ENCODE peak calls at places on chromosomes 2 and 18, in six cellular contexts. Z is AG04449, R is ovary, N is tibial artery, C is tibial nerve, L is heart right ventricle. Y is an unnamed sample.

GRCh38 chr2:218005486-218005885 is 2.7 kb upstream of the TNS1 start:
- DNase-seq in Z (no peak), R (no peak), N (no peak), C (no peak), L (no peak), Y (no peak)

GRCh38 chr2:33457588-33458247 is 18.7 kb upstream of the RASGRP3 start:
- DNase-seq in Z (no peak), R (no peak), N (peak; percentile 84), C (no peak), L (no peak), Y (no peak)

GRCh38 chr2:30232801-30233130 is 1.4 kb downstream of the LBH start:
- DNase-seq in Z (no peak), R (no peak), N (no peak), C (no peak), L (no peak), Y (no peak)

GRCh38 chr2:132668189-132668833 is 1.7 kb downstream of the LYPD1 start:
- DNase-seq in Z (no peak), R (peak; percentile 13), N (no peak), C (no peak), L (peak; percentile 10), Y (no peak)

GRCh38 chr2:239874636-239875356 is 150.3 kb downstream of the NDUFA10 start:
- DNase-seq in Z (no peak), R (no peak), N (peak; percentile 40), C (no peak), L (no peak), Y (no peak)

GRCh38 chr18:50080932-50081560 is 113.9 kb downstream of the MYO5B start:
- DNase-seq in Z (no peak), R (no peak), N (no peak), C (no peak), L (no peak), Y (no peak)

GRCh38 chr2:1499033-1499795 is 86.0 kb downstream of the TPO start:
- DNase-seq in Z (no peak), R (no peak), N (peak; percentile 45), C (no peak), L (no peak), Y (no peak)

GRCh38 chr18:43271593-43272432 is 5.5 kb downstream of the SYT4 start:
- DNase-seq in Z (peak; percentile 7), R (no peak), N (no peak), C (no peak), L (no peak), Y (no peak)

GRCh38 chr18:44938396-44939036 is 257.8 kb downstream of the SETBP1 start:
- DNase-seq in Z (no peak), R (no peak), N (no peak), C (no peak), L (no peak), Y (no peak)

GRCh38 chr18:22983175-22983574 is 50.0 kb downstream of the RBBP8 start:
- DNase-seq in Z (no peak), R (no peak), N (no peak), C (no peak), L (no peak), Y (no peak)

GRCh38 chr18:59547691-59548182 is 149.5 kb downstream of the CCBE1 start:
- DNase-seq in Z (peak; percentile 83), R (peak; percentile 54), N (no peak), C (no peak), L (no peak), Y (no peak)

GRCh38 chr18:14945286-14945685 is 197.3 kb downstream of the ANKRD30B start:
- DNase-seq in Z (no peak), R (no peak), N (no peak), C (no peak), L (no peak), Y (no peak)

GRCh38 chr2:240522406-240522805 is 35.4 kb downstream of the ANKMY1 start:
- DNase-seq in Z (no peak), R (no peak), N (no peak), C (no peak), L (no peak), Y (peak; percentile 44)

GRCh38 chr2:202566286-202566685 is 68.5 kb upstream of the FAM117B start:
- DNase-seq in Z (no peak), R (no peak), N (no peak), C (no peak), L (no peak), Y (no peak)

GRCh38 chr2:24702800-24703199 is 90.4 kb downstream of the PTRHD1 start:
- DNase-seq in Z (peak; percentile 59), R (no peak), N (no peak), C (no peak), L (no peak), Y (no peak)

GRCh38 chr18:26477828-26478466 is 70.4 kb downstream of the KCTD1 start:
- DNase-seq in Z (no peak), R (no peak), N (no peak), C (no peak), L (no peak), Y (no peak)

GRCh38 chr2:41576423-41576822 is 471.4 kb upstream of the PKDCC start:
- DNase-seq in Z (no peak), R (no peak), N (no peak), C (no peak), L (no peak), Y (no peak)

GRCh38 chr2:148982282-148982681 is 56.2 kb upstream of the LYPD6B start:
- DNase-seq in Z (no peak), R (no peak), N (no peak), C (no peak), L (no peak), Y (no peak)

GRCh38 chr2:165718811-165719210 is 75.2 kb downstream of the GALNT3 start:
- DNase-seq in Z (no peak), R (no peak), N (no peak), C (no peak), L (no peak), Y (no peak)

GRCh38 chr2:195319112-195319460 is 337.9 kb upstream of the SLC39A10 start:
- DNase-seq in Z (peak; percentile 17), R (no peak), N (no peak), C (no peak), L (no peak), Y (no peak)

GRCh38 chr2:182504903-182505302 is 78.1 kb upstream of the PDE1A start:
- DNase-seq in Z (peak; percentile 49), R (no peak), N (no peak), C (no peak), L (no peak), Y (no peak)

GRCh38 chr2:62733546-62733945 is 28.0 kb downstream of the EHBP1 start:
- DNase-seq in Z (no peak), R (no peak), N (no peak), C (no peak), L (no peak), Y (no peak)

GRCh38 chr2:177597759-177598158 is 205.2 kb downstream of the AGPS start:
- DNase-seq in Z (no peak), R (no peak), N (no peak), C (no peak), L (no peak), Y (no peak)

GRCh38 chr2:177599072-177599688 is 206.6 kb downstream of the AGPS start:
- DNase-seq in Z (no peak), R (no peak), N (no peak), C (no peak), L (no peak), Y (no peak)

GRCh38 chr2:177595126-177595525 is 202.6 kb downstream of the AGPS start:
- DNase-seq in Z (no peak), R (no peak), N (no peak), C (no peak), L (no peak), Y (no peak)

GRCh38 chr2:177598321-177598922 is 205.8 kb downstream of the AGPS start:
- DNase-seq in Z (no peak), R (peak; percentile 54), N (no peak), C (no peak), L (peak; percentile 22), Y (no peak)

GRCh38 chr2:177596866-177597265 is 204.3 kb downstream of the AGPS start:
- DNase-seq in Z (no peak), R (no peak), N (no peak), C (no peak), L (no peak), Y (no peak)
- H3K4me3 ChIP-seq in Z (no peak overlapping the region), R (no peak overlapping the region), N (no peak overlapping the region), C (no peak overlapping the region), L (no peak overlapping the region), Y (no peak overlapping the region)

GRCh38 chr2:11777886-11778415 is 31.5 kb downstream of the LPIN1 start:
- DNase-seq in Z (no peak), R (no peak), N (no peak), C (no peak), L (no peak), Y (no peak)
- H3K4me3 ChIP-seq in Z (no peak overlapping the region), R (no peak overlapping the region), N (no peak overlapping the region), C (no peak overlapping the region), L (no peak overlapping the region), Y (no peak overlapping the region)

DNA sequence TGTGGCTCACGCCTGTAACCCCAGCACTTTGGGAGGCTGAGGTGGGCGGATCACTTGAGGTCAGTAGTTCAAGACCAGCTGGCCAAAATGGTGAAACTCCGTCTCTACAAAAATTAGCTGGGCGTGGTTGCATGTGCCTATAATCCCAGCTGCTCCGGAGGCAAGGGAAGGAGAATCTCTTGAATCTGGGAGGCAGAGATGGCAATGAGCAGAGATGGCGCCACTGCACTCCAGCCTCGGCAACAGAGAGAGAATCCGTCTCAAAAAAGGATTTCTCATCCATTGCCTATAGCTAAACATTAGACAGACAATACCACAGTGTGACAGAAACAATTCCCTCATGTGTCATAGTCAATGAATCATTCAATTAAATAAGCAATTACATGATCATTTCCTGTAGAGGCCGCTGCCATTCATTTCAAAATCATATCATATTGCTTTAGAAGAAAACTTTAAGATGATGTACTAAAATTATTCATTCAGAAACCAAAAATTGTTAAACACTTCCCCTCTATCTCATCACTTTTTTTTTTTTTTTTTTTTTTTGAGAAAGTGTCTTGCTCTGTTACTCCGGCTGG is 69.5 kb upstream of the TGIF1 start:
- DNase-seq in Z (no peak), R (no peak), N (no peak), C (no peak), L (no peak), Y (no peak)
- H3K4me3 ChIP-seq in Z (no peak overlapping the region), R (no peak overlapping the region), N (no peak overlapping the region), C (no peak overlapping the region), L (no peak overlapping the region), Y (no peak overlapping the region)

GRCh38 chr2:179255129-179255528 is 9.5 kb downstream of the SESTD1 start:
- DNase-seq in Z (no peak), R (no peak), N (no peak), C (no peak), L (no peak), Y (no peak)
- H3K4me3 ChIP-seq in Z (no peak overlapping the region), R (no peak overlapping the region), N (no peak overlapping the region), C (no peak overlapping the region), L (no peak overlapping the region), Y (no peak overlapping the region)